ENCODE peak calls at places on chromosome X, in six cellular contexts. A is mesendoderm, Q is IMR-90, U is neuronal stem cell, R is H1, J is trophoblast cell. Y is an unnamed sample.
A peak's percentile ranks its signal among the peaks of the same experiment; 100 is the strongest.

GRCh38 chrX:129233791-129234190 is 289.5 kb downstream of the SMARCA1 start:
- DNase-seq in R (no peak), U (no peak), J (no peak), A (no peak), Q (no peak), Y (no peak)

GRCh38 chrX:97763391-97763790 is 879.7 kb downstream of the RPA4 start:
- DNase-seq in U (no peak), J (no peak), Q (no peak), R (no peak), A (peak; percentile 30), Y (no peak)

GRCh38 chrX:129744881-129745321 is 6.1 kb downstream of the XPNPEP2 start:
- DNase-seq in J (no peak), Q (no peak), A (no peak), R (no peak), U (no peak), Y (no peak)

GRCh38 chrX:67693928-67694327 is 150.1 kb downstream of the AR start:
- DNase-seq in R (no peak), U (no peak), A (no peak), Q (no peak), J (no peak), Y (peak; percentile 6)

GRCh38 chrX:23118890-23119527 is 119.2 kb downstream of the DDX53 start:
- DNase-seq in J (peak; percentile 13), Q (no peak), A (peak; percentile 41), R (no peak), U (no peak), Y (no peak)

GRCh38 chrX:71227370-71228062 is 4.5 kb downstream of the GJB1 start:
- DNase-seq in U (no peak), R (no peak), Q (no peak), A (no peak), J (no peak), Y (no peak)

GRCh38 chrX:72041901-72042859 is 89.5 kb downstream of the RTL5 start:
- DNase-seq in U (no peak), R (no peak), A (no peak), J (no peak), Q (peak; percentile 38), Y (peak; percentile 41)

GRCh38 chrX:34943235-34943634 is 639 bp downstream of the FAM47B start:
- DNase-seq in J (no peak), Q (no peak), U (no peak), A (no peak), R (no peak), Y (no peak)

GRCh38 chrX:148135738-148136137 is 154.6 kb downstream of the FMR1NB start:
- DNase-seq in Q (no peak), U (no peak), A (no peak), J (peak; percentile 20), R (no peak), Y (no peak)

GRCh38 chrX:54007682-54008081 is 36.6 kb downstream of the PHF8 start:
- DNase-seq in R (no peak), J (no peak), A (no peak), U (no peak), Q (no peak), Y (no peak)

GRCh38 chrX:7147431-7147977 is at the start of gene STS:
- DNase-seq in R (no peak), J (peak; percentile 62), Q (peak; percentile 14), A (peak; percentile 46), U (peak; percentile 8), Y (peak; percentile 30)

GRCh38 chrX:826026-826425 is 195.4 kb downstream of the SHOX start:
- DNase-seq in R (no peak), Q (no peak), J (peak; percentile 81), A (no peak), U (no peak), Y (no peak)

GRCh38 chrX:43971966-43972961 is 926 bp downstream of the NDP start:
- DNase-seq in Q (peak; percentile 39), R (no peak), J (no peak), A (no peak), U (no peak), Y (no peak)

GRCh38 chrX:43974076-43974475 is 886 bp upstream of the NDP start:
- DNase-seq in Q (no peak), A (no peak), U (no peak), R (no peak), J (peak; percentile 74), Y (no peak)

GRCh38 chrX:43975747-43976146 is 2.6 kb upstream of the NDP start:
- DNase-seq in Q (no peak), J (peak; percentile 89), R (no peak), A (no peak), U (no peak), Y (no peak)

GRCh38 chrX:43974736-43975135 is 1.5 kb upstream of the NDP start:
- DNase-seq in J (no peak), A (no peak), R (no peak), Q (no peak), U (no peak), Y (no peak)

DNA sequence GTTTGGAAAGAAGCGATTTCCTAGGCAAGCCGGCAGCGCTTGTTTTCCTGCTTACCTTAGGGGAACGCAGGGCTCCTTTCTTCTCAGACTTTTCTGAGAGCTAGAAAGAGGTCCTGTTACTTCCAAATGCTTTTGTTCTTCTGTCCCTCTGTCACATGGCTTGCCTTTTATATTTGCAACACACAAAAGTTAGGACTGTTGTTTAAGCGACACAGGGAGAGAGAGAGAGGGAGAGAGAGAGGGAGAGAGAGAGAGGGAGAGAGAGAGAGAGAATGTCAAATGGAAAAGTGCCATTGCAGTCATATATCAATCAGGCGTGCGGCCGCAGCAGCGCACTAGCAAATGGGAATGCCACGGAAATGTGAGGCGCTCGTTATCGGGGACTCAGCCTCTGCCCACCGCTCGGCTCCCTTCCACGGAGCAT is at the start of gene NDP:
- DNase-seq in U (no peak), A (peak; percentile 18), Q (no peak), J (no peak), R (no peak), Y (no peak)
- H3K4me3 ChIP-seq in U (no peak within 1 kb of the TSS), A (no peak within 1 kb of the TSS), Q (peak within 1 kb of the TSS; percentile 46), J (no peak within 1 kb of the TSS), R (peak within 1 kb of the TSS; percentile 32), Y (peak within 1 kb of the TSS; percentile 39)

GRCh38 chrX:46485897-46486296 is 59.3 kb downstream of the ZNF674 start:
- DNase-seq in R (no peak), Q (no peak), U (no peak), A (peak; percentile 26), J (no peak), Y (no peak)
- H3K18ac ChIP-seq in R (peak overlapping the region; percentile 13), Q (no peak overlapping the region), U (no peak overlapping the region), A (no peak overlapping the region), J (no peak overlapping the region), Y (no peak overlapping the region)

DNA sequence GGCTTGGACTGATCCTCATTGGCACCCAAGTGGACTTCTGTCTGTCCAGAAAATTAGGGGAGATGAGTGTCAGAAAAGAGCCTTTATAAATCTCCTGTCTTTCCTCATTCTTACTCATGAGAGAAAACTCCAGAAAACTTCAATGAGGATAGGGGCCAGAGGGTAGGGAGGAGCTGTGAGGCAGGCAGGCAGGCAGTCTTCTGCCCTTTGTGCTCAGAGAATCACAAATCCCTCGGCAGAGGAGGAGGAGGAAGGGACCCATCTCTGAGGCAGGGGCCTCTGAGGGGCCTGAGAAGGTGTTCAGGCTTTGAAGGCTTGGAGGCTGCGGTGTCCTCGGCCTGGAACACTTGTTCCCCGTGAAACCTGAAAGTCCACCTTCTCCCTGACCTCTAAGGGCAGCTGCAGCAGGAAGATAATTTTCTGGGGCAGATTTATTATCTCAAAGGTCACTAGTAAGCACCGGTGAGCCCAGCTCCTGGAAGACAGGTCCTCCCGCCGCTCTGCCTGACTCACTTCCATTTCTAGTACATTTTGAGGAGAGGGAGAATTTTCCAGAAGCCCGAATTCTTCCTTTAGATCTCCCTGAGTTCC is 200.3 kb upstream of the BCOR start:
- DNase-seq in A (no peak), J (peak; percentile 66), U (no peak), Q (no peak), R (no peak), Y (no peak)
- H2AK5ac ChIP-seq in A (no peak overlapping the region), J (no peak overlapping the region), U (no peak overlapping the region), Q (no peak overlapping the region), R (no peak overlapping the region), Y (no peak overlapping the region)

DNA sequence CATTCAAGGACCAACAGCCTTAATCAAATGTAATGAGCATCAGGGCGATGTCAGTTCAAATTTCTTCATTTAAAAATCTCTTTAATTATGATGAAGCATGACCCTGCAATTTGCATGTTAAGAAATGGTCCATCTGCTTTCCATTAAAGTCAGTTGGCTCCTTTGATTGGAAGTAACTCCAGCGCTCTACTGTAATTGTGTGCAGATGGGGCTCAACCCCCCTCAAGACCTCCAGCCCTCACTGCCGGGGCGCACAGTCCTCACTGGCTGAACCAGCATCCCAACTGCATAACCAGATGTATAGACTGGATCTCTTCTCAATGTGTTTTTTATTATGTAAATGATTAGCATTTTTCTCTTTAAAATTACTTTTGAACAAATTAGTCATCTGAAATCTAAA is 126.9 kb downstream of the VCX3B start:
- DNase-seq in R (no peak), J (no peak), U (no peak), Q (no peak), A (no peak), Y (no peak)
- H3K4me3 ChIP-seq in R (no peak overlapping the region), J (no peak overlapping the region), U (no peak overlapping the region), Q (no peak overlapping the region), A (no peak overlapping the region), Y (no peak overlapping the region)

DNA sequence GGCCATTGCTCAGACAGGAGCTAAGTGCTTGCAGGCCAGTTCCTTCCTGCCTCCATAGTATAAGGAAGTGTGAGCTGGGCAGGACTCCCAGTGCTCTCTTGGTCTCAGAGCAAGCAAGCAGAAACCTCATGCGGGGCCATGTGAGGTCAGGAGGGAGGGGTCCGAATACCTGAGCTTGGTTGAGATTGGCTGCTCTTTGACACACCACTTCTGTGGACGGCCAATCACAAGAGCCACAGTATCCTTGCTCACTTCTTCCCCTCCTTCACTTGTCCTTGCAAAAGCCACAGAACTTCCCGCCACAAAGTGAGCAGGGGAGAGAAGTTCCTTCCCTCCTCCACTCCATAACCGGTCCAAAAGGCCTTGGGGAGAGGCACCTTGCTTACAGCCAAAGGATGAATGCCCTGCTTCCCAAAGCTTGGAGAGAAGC is 56.7 kb downstream of the PRPS1 start:
- DNase-seq in J (peak; percentile 6), A (peak; percentile 80), R (no peak), U (no peak), Q (no peak), Y (peak; percentile 67)
- H3K18ac ChIP-seq in J (no peak overlapping the region), A (no peak overlapping the region), R (peak overlapping the region; percentile 32), U (no peak overlapping the region), Q (no peak overlapping the region), Y (peak overlapping the region; percentile 52)

DNA sequence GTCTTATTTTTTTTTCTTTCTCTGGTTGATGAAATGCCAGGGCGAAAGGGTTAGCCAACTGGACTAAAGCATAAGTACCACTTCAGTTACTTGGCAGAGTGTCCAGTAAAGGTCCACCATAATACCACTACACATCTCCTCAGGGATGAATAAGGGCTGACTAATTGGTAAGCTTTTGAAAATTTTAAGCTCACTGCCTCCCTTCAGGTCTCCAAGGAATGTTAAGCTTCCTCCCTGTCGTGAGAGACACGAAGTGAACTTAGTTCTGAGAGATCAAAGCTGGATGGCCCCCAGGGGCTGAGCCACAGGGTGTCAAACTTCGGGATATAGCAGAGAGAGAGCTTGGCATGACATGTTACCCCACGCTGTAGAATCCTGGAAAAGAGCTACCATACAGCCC is 111.4 kb downstream of the VSIG4 start:
- DNase-seq in J (no peak), R (no peak), A (no peak), U (no peak), Q (no peak), Y (no peak)
- H2AK5ac ChIP-seq in J (no peak overlapping the region), R (no peak overlapping the region), A (no peak overlapping the region), U (no peak overlapping the region), Q (no peak overlapping the region), Y (no peak overlapping the region)

DNA sequence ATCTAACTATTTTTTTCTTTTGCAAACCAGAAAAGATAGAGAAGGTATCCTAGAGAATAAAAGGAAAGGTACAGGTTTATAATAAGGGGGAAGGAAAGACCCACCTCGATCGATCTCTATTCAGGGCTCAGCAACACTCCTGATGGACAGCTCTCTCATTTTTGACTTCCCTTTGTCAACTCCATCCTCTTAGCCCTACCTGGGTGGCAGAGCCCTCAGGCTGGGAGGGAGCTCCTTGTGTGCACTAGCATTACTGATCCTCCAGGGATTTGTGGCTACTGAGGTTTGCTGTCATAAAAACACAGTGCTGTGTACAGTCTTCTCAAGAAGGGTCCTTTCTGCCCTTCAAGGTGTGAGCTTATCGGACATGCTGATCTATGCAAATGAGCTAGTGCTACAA is 111.0 kb downstream of the MID1 start:
- DNase-seq in A (no peak), J (no peak), Q (no peak), U (no peak), R (no peak), Y (no peak)
- H3K4me3 ChIP-seq in A (no peak overlapping the region), J (no peak overlapping the region), Q (no peak overlapping the region), U (no peak overlapping the region), R (no peak overlapping the region), Y (no peak overlapping the region)